ENCODE peak calls at places on chromosomes 3 and 15, in five cellular contexts. Z is stimulated activated CD4-positive, alpha-beta T cell treated with anti-CD3 and anti-CD28 coated beads, Interleukin-4, amount 100 ng/mL, for 48 hours; L is heart right ventricle; Y is T-helper 2 cell; G is endothelial cell. E is an unnamed sample.

GRCh38 chr3:114706591-114707224 is 412.9 kb downstream of the TIGIT start:
- DNase-seq in Z (peak), L (no peak), Y (no peak), G (no peak), E (no peak)

GRCh38 chr3:132456141-132456540 is 38.8 kb downstream of the DNAJC13 start:
- DNase-seq in Z (no peak), L (no peak), Y (no peak), G (no peak), E (no peak)

GRCh38 chr3:53464424-53464823 is 30.0 kb upstream of the CACNA1D start:
- DNase-seq in Z (no peak), L (no peak), Y (no peak), G (no peak), E (no peak)

GRCh38 chr3:143648708-143649107 is 199.6 kb downstream of the SLC9A9 start:
- DNase-seq in Z (no peak), L (no peak), Y (no peak), G (peak), E (no peak)

GRCh38 chr3:149663966-149664365 is 6.1 kb upstream of the WWTR1 start:
- DNase-seq in Z (no peak), L (no peak), Y (no peak), G (no peak), E (no peak)

GRCh38 chr15:38517312-38517711 is 47.3 kb downstream of the RASGRP1 start:
- DNase-seq in Z (no peak), L (no peak), Y (no peak), G (no peak), E (no peak)

GRCh38 chr15:71732636-71733035 is 77.7 kb upstream of the NR2E3 start:
- DNase-seq in Z (no peak), L (no peak), Y (no peak), G (no peak), E (no peak)

GRCh38 chr15:88954431-88955277 is 41.5 kb upstream of the MFGE8 start:
- DNase-seq in Z (no peak), L (peak), Y (no peak), G (no peak), E (no peak)

GRCh38 chr15:36644156-36644896 is 64.9 kb downstream of the CDIN1 start:
- DNase-seq in Z (no peak), L (no peak), Y (no peak), G (no peak), E (no peak)

GRCh38 chr15:100596792-100597191 is 5.2 kb downstream of the LINS1 start:
- DNase-seq in Z (peak), L (peak), Y (peak), G (no peak), E (no peak)